ENCODE peak calls at places on chromosome 15, in five cellular contexts. I, S, B, O and A are unnamed samples. For H3K4me1, the result is how much of the 10 kb centered on the place peaks cover.

GRCh38 chr15:20368974-20369373 is 172.6 kb downstream of the GOLGA6L6 start:
- DNase-seq in B (no peak), I (no peak), S (no peak), O (no peak), A (no peak)

GRCh38 chr15:99719096-99719541 is 14.1 kb downstream of the LYSMD4 start:
- DNase-seq in B (no peak), S (no peak), O (no peak), I (no peak), A (no peak)

GRCh38 chr15:66746231-66746605 is 44.2 kb downstream of the SMAD6 start:
- DNase-seq in S (no peak), O (peak), B (no peak), I (peak), A (no peak)

GRCh38 chr15:93017521-93017920 is 71.5 kb downstream of the RGMA start:
- DNase-seq in I (no peak), S (no peak), B (no peak), O (no peak), A (no peak)

GRCh38 chr15:67809441-67809840 is 15.9 kb upstream of the SKOR1 start:
- DNase-seq in I (peak), O (no peak), S (no peak), B (no peak), A (no peak)

GRCh38 chr15:38843736-38844590 is 279.3 kb upstream of the RASGRP1 start:
- DNase-seq in B (no peak), S (no peak), I (no peak), O (no peak), A (no peak)

GRCh38 chr15:69403611-69404010 is 10.5 kb upstream of the KIF23 start:
- DNase-seq in B (no peak), O (no peak), I (no peak), S (no peak), A (no peak)

GRCh38 chr15:43987924-43988323 is 161.1 kb downstream of the WDR76 start:
- DNase-seq in O (no peak), S (no peak), B (no peak), I (no peak), A (no peak)

GRCh38 chr15:65824031-65824743 is 32.1 kb upstream of the DENND4A start:
- DNase-seq in B (no peak), S (peak), O (no peak), I (peak), A (no peak)

GRCh38 chr15:86165263-86166204 is 85.9 kb downstream of the AGBL1 start:
- DNase-seq in O (no peak), S (no peak), I (no peak), B (no peak), A (no peak)

GRCh38 chr15:85452436-85452835 is 72.0 kb downstream of the AKAP13 start:
- DNase-seq in S (no peak), I (no peak), O (no peak), B (no peak), A (no peak)

GRCh38 chr15:22979069-22979698 is 984 bp downstream of the CYFIP1 start:
- DNase-seq in I (peak), S (peak), O (peak), B (no peak), A (no peak)

GRCh38 chr15:89975482-89976291 is 25.4 kb upstream of the ZNF710 start:
- DNase-seq in I (peak), B (no peak), O (no peak), S (no peak), A (no peak)

GRCh38 chr15:67085818-67086649 is 20.6 kb downstream of the SMAD3 start:
- DNase-seq in B (no peak), I (no peak), S (no peak), O (no peak), A (no peak)

GRCh38 chr15:36323607-36324006 is 255.8 kb upstream of the CDIN1 start:
- DNase-seq in B (no peak), O (no peak), S (no peak), I (no peak), A (no peak)

GRCh38 chr15:80480171-80480811 is 76.1 kb downstream of the ARNT2 start:
- DNase-seq in B (no peak), I (no peak), S (no peak), O (no peak), A (no peak)

GRCh38 chr15:67082007-67082536 is 16.7 kb downstream of the SMAD3 start:
- DNase-seq in S (no peak), O (no peak), I (no peak), B (no peak), A (no peak)

GRCh38 chr15:76196949-76197315 is 114.3 kb downstream of the ETFA start:
- DNase-seq in I (peak), S (no peak), O (peak), B (no peak), A (no peak)

GRCh38 chr15:60379466-60380274 is 18.1 kb downstream of the ANXA2 start:
- DNase-seq in I (no peak), S (peak), B (no peak), O (no peak), A (no peak)

GRCh38 chr15:74789741-74790079 is 7.8 kb downstream of the CSK start:
- DNase-seq in O (no peak), B (no peak), I (peak), S (no peak), A (no peak)
- H3K4me1 ChIP-seq in O (half or more), B (half or more), I (half or more), S (under half), A (half or more)

GRCh38 chr15:51750186-51750585 is 1.2 kb upstream of the TMOD2 start:
- DNase-seq in I (no peak), S (no peak), O (no peak), B (no peak), A (no peak)

GRCh38 chr15:51752918-51753317 is 1.5 kb downstream of the TMOD2 start:
- DNase-seq in S (no peak), I (no peak), B (no peak), O (no peak), A (no peak)

GRCh38 chr15:51751687-51752683 is 588 bp downstream of the TMOD2 start:
- DNase-seq in B (no peak), S (peak), O (peak), I (peak), A (no peak)

GRCh38 chr15:51749307-51749706 is 2.1 kb upstream of the TMOD2 start:
- DNase-seq in S (no peak), O (no peak), I (no peak), B (no peak), A (no peak)

GRCh38 chr15:51750942-51751686 is at the start of gene TMOD2:
- DNase-seq in I (peak), S (peak), B (no peak), O (peak), A (peak)
- H3K27ac ChIP-seq in I (peak), S (no peak), B (peak), O (no peak), A (no peak)

GRCh38 chr15:40829155-40829554 is 647 bp upstream of the PPP1R14D start:
- DNase-seq in I (no peak), S (no peak), O (no peak), B (no peak), A (no peak)
- H3K4me1 ChIP-seq in I (under half), S (under half), O (under half), B (under half), A (under half)

DNA sequence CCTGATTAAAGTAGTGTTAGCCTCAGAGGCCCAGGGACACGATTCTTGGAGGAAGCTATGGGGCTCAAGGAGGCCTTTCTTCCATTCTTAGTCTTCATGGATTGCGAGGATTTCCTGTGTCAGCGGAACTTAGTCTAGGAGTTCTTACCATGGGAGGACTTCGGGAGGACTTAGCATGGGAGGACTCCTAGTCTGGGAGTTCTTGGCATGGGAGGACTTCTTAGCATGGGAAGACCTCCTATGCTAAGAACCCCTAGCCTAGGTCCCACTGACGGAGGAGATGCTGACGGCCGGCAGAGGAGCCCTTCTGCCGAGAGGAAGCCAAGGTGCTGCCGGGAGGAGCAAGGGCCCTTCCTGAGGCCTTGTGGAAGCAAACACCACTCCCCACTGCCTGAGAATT is 35.6 kb upstream of the LDHAL6B start:
- DNase-seq in O (no peak), B (no peak), S (no peak), I (no peak), A (no peak)
- H3K27ac ChIP-seq in O (no peak), B (peak), S (no peak), I (no peak), A (no peak)